ENCODE peak calls at places on chromosome 19, in five cellular contexts. U is cardiac muscle cell; Q is H9; M is activated naive CD4-positive, alpha-beta T cell treated with anti-CD3 and anti-CD28 coated beads, Interleukin-2, amount 10 ng/mL, durations not matched to agents 7 days and 5 days; Z is EH. J is an unnamed sample.

GRCh38 chr19:18896421-18896841 is 473 bp upstream of the CERS1 start:
- DNase-seq in Q (no peak), Z (no peak), U (peak), M (no peak), J (no peak)

GRCh38 chr19:56312787-56313343 is 1.8 kb downstream of the ZSCAN5A start:
- DNase-seq in Z (no peak), Q (no peak), M (no peak), U (no peak), J (no peak)

GRCh38 chr19:3459965-3460582 is 20.3 kb downstream of the SMIM24 start:
- DNase-seq in U (no peak), Z (no peak), Q (no peak), M (no peak), J (no peak)

GRCh38 chr19:44754743-44755066 is 6.2 kb downstream of the BCL3 start:
- DNase-seq in U (no peak), Z (no peak), Q (no peak), M (no peak), J (no peak)

GRCh38 chr19:50565984-50566903 is 2.0 kb downstream of the LRRC4B start:
- DNase-seq in U (no peak), Z (no peak), M (no peak), Q (no peak), J (no peak)

GRCh38 chr19:1680976-1681375 is 28.6 kb upstream of the TCF3 start:
- DNase-seq in Q (no peak), M (no peak), Z (no peak), U (no peak), J (no peak)

GRCh38 chr19:8206147-8207087 is 2.8 kb upstream of the CERS4 start:
- DNase-seq in Z (no peak), M (no peak), U (no peak), Q (peak), J (no peak)

GRCh38 chr19:45962021-45962420 is 11.6 kb downstream of the NOVA2 start:
- DNase-seq in Q (no peak), M (no peak), U (no peak), Z (no peak), J (no peak)

GRCh38 chr19:30799854-30800755 is 427.9 kb downstream of the ZNF536 start:
- DNase-seq in Q (peak), Z (no peak), U (peak), M (peak), J (no peak)

GRCh38 chr19:3504723-3505122 is 1.4 kb upstream of the FZR1 start:
- DNase-seq in U (no peak), Z (no peak), Q (no peak), M (no peak), J (no peak)

GRCh38 chr19:17296278-17296677 is 6.9 kb downstream of the ABHD8 start:
- DNase-seq in U (no peak), M (no peak), Q (no peak), Z (peak), J (peak)

GRCh38 chr19:2359992-2360875 is at the start of gene TMPRSS9:
- DNase-seq in U (no peak), M (no peak), Q (no peak), Z (no peak), J (no peak)

GRCh38 chr19:12796146-12797071 is 5.1 kb downstream of the JUNB start:
- DNase-seq in Q (peak), M (peak), U (peak), Z (peak), J (no peak)

GRCh38 chr19:11073568-11073967 is 15.7 kb upstream of the LDLR start:
- DNase-seq in M (no peak), Q (no peak), Z (no peak), U (no peak), J (no peak)